ENCODE peak calls at places on chromosomes 3 and 15, in seven cellular contexts. One of them, this sample, is unnamed.

GRCh38 chr15:27061739-27062138 is 90.8 kb downstream of the GABRG3 start:
- DNase-seq in brain microvascular endothelial cell: no peak
- DNase-seq in fibroblast of lung: no peak
- DNase-seq in PC-3: peak; percentile 13
- DNase-seq in tibial artery: no peak
- DNase-seq in uterus: no peak
- DNase-seq in body of pancreas: no peak
- DNase-seq in this sample: no peak

GRCh38 chr15:90019611-90020010 is 18.5 kb downstream of the ZNF710 start:
- DNase-seq in brain microvascular endothelial cell: no peak
- DNase-seq in fibroblast of lung: no peak
- DNase-seq in PC-3: no peak
- DNase-seq in tibial artery: no peak
- DNase-seq in uterus: no peak
- DNase-seq in body of pancreas: no peak
- DNase-seq in this sample: no peak

GRCh38 chr15:73752817-73753214 is 335 bp downstream of the INSYN1 start:
- DNase-seq in brain microvascular endothelial cell: no peak
- DNase-seq in fibroblast of lung: peak; percentile 15
- DNase-seq in PC-3: no peak
- DNase-seq in tibial artery: no peak
- DNase-seq in uterus: no peak
- DNase-seq in body of pancreas: no peak
- DNase-seq in this sample: peak; percentile 27

GRCh38 chr3:20028846-20029430 is 11.3 kb upstream of the KAT2B start:
- DNase-seq in brain microvascular endothelial cell: no peak
- DNase-seq in fibroblast of lung: peak; percentile 9
- DNase-seq in PC-3: no peak
- DNase-seq in tibial artery: no peak
- DNase-seq in uterus: no peak
- DNase-seq in body of pancreas: no peak
- DNase-seq in this sample: no peak

GRCh38 chr3:161070252-161070930 is 34.8 kb downstream of the B3GALNT1 start:
- DNase-seq in brain microvascular endothelial cell: no peak
- DNase-seq in fibroblast of lung: no peak
- DNase-seq in PC-3: peak; percentile 72
- DNase-seq in tibial artery: no peak
- DNase-seq in uterus: no peak
- DNase-seq in body of pancreas: peak; percentile 24
- DNase-seq in this sample: no peak

GRCh38 chr3:197599089-197599765 is 43.5 kb upstream of the BDH1 start:
- DNase-seq in brain microvascular endothelial cell: peak; percentile 82
- DNase-seq in fibroblast of lung: peak; percentile 71
- DNase-seq in PC-3: peak; percentile 90
- DNase-seq in tibial artery: peak; percentile 68
- DNase-seq in uterus: peak; percentile 72
- DNase-seq in body of pancreas: peak; percentile 76
- DNase-seq in this sample: peak; percentile 73

GRCh38 chr3:50574280-50574831 is 5.0 kb downstream of the HEMK1 start:
- DNase-seq in brain microvascular endothelial cell: no peak
- DNase-seq in fibroblast of lung: no peak
- DNase-seq in PC-3: no peak
- DNase-seq in tibial artery: no peak
- DNase-seq in uterus: no peak
- DNase-seq in body of pancreas: no peak
- DNase-seq in this sample: no peak

GRCh38 chr3:72904156-72904555 is 16.3 kb downstream of the GXYLT2 start:
- DNase-seq in brain microvascular endothelial cell: no peak
- DNase-seq in fibroblast of lung: no peak
- DNase-seq in PC-3: no peak
- DNase-seq in tibial artery: no peak
- DNase-seq in uterus: no peak
- DNase-seq in body of pancreas: no peak
- DNase-seq in this sample: no peak

GRCh38 chr3:57876632-57877031 is 120.5 kb downstream of the SLMAP start:
- DNase-seq in brain microvascular endothelial cell: no peak
- DNase-seq in fibroblast of lung: no peak
- DNase-seq in PC-3: no peak
- DNase-seq in tibial artery: no peak
- DNase-seq in uterus: no peak
- DNase-seq in body of pancreas: no peak
- DNase-seq in this sample: no peak

GRCh38 chr3:8095724-8096123 is 405.9 kb upstream of the LMCD1 start:
- DNase-seq in brain microvascular endothelial cell: no peak
- DNase-seq in fibroblast of lung: no peak
- DNase-seq in PC-3: peak; percentile 14
- DNase-seq in tibial artery: no peak
- DNase-seq in uterus: no peak
- DNase-seq in body of pancreas: no peak
- DNase-seq in this sample: no peak

GRCh38 chr15:91855684-91856553 is 2.4 kb downstream of the SLCO3A1 start:
- DNase-seq in brain microvascular endothelial cell: no peak
- DNase-seq in fibroblast of lung: no peak
- DNase-seq in PC-3: peak; percentile 43
- DNase-seq in tibial artery: no peak
- DNase-seq in uterus: no peak
- DNase-seq in body of pancreas: peak; percentile 35
- DNase-seq in this sample: peak; percentile 65

GRCh38 chr15:91852741-91853500 is 587 bp upstream of the SLCO3A1 start:
- DNase-seq in brain microvascular endothelial cell: peak; percentile 17
- DNase-seq in fibroblast of lung: peak; percentile 62
- DNase-seq in PC-3: no peak
- DNase-seq in tibial artery: peak; percentile 77
- DNase-seq in uterus: peak; percentile 72
- DNase-seq in body of pancreas: peak; percentile 66
- DNase-seq in this sample: peak; percentile 80

GRCh38 chr15:91855241-91855640 is 1.7 kb downstream of the SLCO3A1 start:
- DNase-seq in brain microvascular endothelial cell: no peak
- DNase-seq in fibroblast of lung: no peak
- DNase-seq in PC-3: no peak
- DNase-seq in tibial artery: no peak
- DNase-seq in uterus: no peak
- DNase-seq in body of pancreas: no peak
- DNase-seq in this sample: no peak

GRCh38 chr15:91853501-91853967 is at the start of gene SLCO3A1:
- DNase-seq in brain microvascular endothelial cell: no peak
- DNase-seq in fibroblast of lung: peak; percentile 57
- DNase-seq in PC-3: no peak
- DNase-seq in tibial artery: peak; percentile 78
- DNase-seq in uterus: peak; percentile 77
- DNase-seq in body of pancreas: peak; percentile 65
- DNase-seq in this sample: peak; percentile 65

GRCh38 chr15:91853968-91854943 is 748 bp downstream of the SLCO3A1 start:
- DNase-seq in brain microvascular endothelial cell: no peak
- DNase-seq in fibroblast of lung: peak; percentile 16
- DNase-seq in PC-3: no peak
- DNase-seq in tibial artery: peak; percentile 33
- DNase-seq in uterus: peak; percentile 27
- DNase-seq in body of pancreas: peak; percentile 34
- DNase-seq in this sample: peak; percentile 49
- TF ChIP-seq CTCF in brain microvascular endothelial cell: no peak
- TF ChIP-seq CTCF in fibroblast of lung: no peak
- TF ChIP-seq CTCF in PC-3: no peak
- TF ChIP-seq CTCF in tibial artery: peak; percentile 21
- TF ChIP-seq CTCF in uterus: no peak
- TF ChIP-seq CTCF in body of pancreas: no peak
- TF ChIP-seq CTCF in this sample: peak; percentile 33

GRCh38 chr15:95280711-95281110 is 1049.3 kb downstream of the MCTP2 start:
- DNase-seq in brain microvascular endothelial cell: no peak
- DNase-seq in fibroblast of lung: no peak
- DNase-seq in PC-3: no peak
- DNase-seq in tibial artery: no peak
- DNase-seq in uterus: no peak
- DNase-seq in body of pancreas: no peak
- DNase-seq in this sample: no peak

GRCh38 chr15:95277266-95277665 is 1045.9 kb downstream of the MCTP2 start:
- DNase-seq in brain microvascular endothelial cell: peak; percentile 80
- DNase-seq in fibroblast of lung: peak; percentile 85
- DNase-seq in PC-3: peak; percentile 37
- DNase-seq in tibial artery: no peak
- DNase-seq in uterus: no peak
- DNase-seq in body of pancreas: no peak
- DNase-seq in this sample: no peak

GRCh38 chr15:95281470-95281869 is 1049.0 kb upstream of the NR2F2 start:
- DNase-seq in brain microvascular endothelial cell: no peak
- DNase-seq in fibroblast of lung: peak; percentile 66
- DNase-seq in PC-3: no peak
- DNase-seq in tibial artery: no peak
- DNase-seq in uterus: no peak
- DNase-seq in body of pancreas: no peak
- DNase-seq in this sample: no peak

GRCh38 chr15:95279277-95280019 is 1048.1 kb downstream of the MCTP2 start:
- DNase-seq in brain microvascular endothelial cell: no peak
- DNase-seq in fibroblast of lung: no peak
- DNase-seq in PC-3: no peak
- DNase-seq in tibial artery: no peak
- DNase-seq in uterus: no peak
- DNase-seq in body of pancreas: no peak
- DNase-seq in this sample: no peak

DNA sequence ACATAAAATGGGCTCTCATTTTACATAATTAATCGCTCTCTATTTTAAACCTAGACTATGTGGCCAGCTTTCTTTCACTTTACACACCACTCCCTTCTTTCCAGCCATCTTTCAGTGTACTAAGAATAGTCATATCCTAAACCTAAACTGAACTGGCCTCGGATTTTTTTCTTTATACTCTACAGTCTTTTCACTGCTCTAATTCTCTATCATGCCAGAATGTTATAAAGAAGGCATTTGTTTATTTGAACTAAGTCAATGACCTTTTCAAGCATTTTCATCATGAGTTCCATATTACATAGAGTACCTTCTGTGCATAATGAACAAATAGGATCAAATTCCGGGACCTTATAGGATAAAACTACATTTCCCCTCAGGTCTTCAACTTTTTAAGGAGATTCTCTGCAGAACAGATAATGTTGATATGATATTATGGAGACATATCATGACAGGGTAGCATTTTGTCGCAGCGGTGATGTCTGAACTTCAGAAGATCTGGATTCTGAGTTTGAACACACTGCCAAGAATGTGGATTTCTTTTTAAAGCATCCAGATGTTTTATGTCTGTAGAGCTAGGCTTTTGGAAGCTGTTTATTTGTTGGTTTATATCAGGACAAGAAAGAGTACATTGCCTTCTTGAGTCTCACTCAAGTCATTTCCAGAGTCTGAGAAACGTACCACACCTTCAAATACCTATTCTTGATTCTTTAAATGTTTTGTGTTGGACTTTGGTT is 1047.3 kb downstream of the MCTP2 start:
- DNase-seq in brain microvascular endothelial cell: no peak
- DNase-seq in fibroblast of lung: no peak
- DNase-seq in PC-3: no peak
- DNase-seq in tibial artery: no peak
- DNase-seq in uterus: no peak
- DNase-seq in body of pancreas: no peak
- DNase-seq in this sample: no peak
- H3K27ac ChIP-seq in brain microvascular endothelial cell: no peak overlapping the region
- H3K27ac ChIP-seq in fibroblast of lung: peak overlapping the region; percentile 70
- H3K27ac ChIP-seq in PC-3: no peak overlapping the region
- H3K27ac ChIP-seq in tibial artery: peak overlapping the region; percentile 73
- H3K27ac ChIP-seq in uterus: peak overlapping the region; percentile 71
- H3K27ac ChIP-seq in body of pancreas: no peak overlapping the region
- H3K27ac ChIP-seq in this sample: no peak overlapping the region

DNA sequence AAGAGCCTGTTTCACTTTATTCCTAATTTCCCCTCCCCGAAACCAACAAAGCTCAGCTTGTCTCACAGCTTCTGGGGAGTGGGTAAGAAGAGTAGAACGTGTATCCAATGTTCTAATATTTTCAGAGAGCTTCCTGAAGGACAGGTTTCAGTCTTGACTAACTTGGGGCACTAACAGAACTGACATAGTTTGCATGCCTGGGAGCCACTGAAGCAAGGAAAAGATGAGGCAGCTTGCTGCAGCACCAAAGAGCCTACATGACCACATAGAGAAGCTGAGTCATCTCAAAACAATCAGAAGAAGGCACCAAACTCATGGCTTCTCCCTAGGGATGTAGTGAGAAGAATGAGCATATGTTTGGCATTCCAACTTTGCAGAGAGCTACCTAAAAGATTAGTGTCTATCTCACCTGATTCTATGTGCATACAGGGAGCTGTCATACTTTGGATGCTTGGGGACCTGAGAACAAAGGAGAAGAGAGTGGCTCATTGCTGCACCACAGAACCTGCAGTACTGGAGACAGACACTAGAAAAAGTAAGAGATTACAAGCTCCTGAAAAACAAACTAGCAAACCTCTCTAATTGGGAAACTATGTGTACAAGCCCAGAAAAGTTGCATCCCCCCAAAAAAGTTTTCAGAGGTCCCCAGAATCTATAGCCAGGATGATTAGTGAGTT is 86.9 kb downstream of the DCLK3 start:
- DNase-seq in brain microvascular endothelial cell: peak; percentile 97
- DNase-seq in fibroblast of lung: peak; percentile 98
- DNase-seq in PC-3: peak; percentile 97
- DNase-seq in tibial artery: no peak
- DNase-seq in uterus: no peak
- DNase-seq in body of pancreas: no peak
- DNase-seq in this sample: peak; percentile 13
- TF ChIP-seq CTCF in brain microvascular endothelial cell: peak; percentile 50
- TF ChIP-seq CTCF in fibroblast of lung: no peak
- TF ChIP-seq CTCF in PC-3: no peak
- TF ChIP-seq CTCF in tibial artery: no peak
- TF ChIP-seq CTCF in uterus: no peak
- TF ChIP-seq CTCF in body of pancreas: no peak
- TF ChIP-seq CTCF in this sample: no peak

DNA sequence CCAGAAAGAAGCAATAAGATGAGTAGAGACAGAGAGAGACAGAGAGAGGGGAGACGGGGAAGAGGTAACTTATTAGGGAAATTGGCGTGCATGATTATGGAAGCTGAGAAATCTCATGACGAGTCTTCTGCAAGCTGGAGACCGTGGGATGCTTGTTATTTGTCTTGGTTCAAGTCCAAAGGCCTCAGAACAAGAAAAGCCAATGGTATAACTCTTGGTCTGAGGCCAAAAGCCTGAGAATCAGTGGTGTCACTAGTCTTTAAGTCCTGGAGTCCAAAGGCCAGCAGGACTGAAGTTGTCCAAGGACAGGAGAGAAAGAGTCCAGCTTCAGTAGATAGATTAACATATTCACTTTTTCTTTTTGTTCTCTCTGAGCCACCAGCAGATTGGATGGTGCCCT is 613.6 kb downstream of the CADM2 start:
- DNase-seq in brain microvascular endothelial cell: peak; percentile 86
- DNase-seq in fibroblast of lung: peak; percentile 49
- DNase-seq in PC-3: no peak
- DNase-seq in tibial artery: no peak
- DNase-seq in uterus: no peak
- DNase-seq in body of pancreas: no peak
- DNase-seq in this sample: no peak
- H3K27ac ChIP-seq in brain microvascular endothelial cell: peak overlapping the region; percentile 65
- H3K27ac ChIP-seq in fibroblast of lung: no peak overlapping the region
- H3K27ac ChIP-seq in PC-3: no peak overlapping the region
- H3K27ac ChIP-seq in tibial artery: no peak overlapping the region
- H3K27ac ChIP-seq in uterus: no peak overlapping the region
- H3K27ac ChIP-seq in body of pancreas: no peak overlapping the region
- H3K27ac ChIP-seq in this sample: no peak overlapping the region